ENCODE peak calls at places on chromosomes 12 and 14, in eight cellular contexts. R, X, O, P, W, E, B and H are unnamed samples.

GRCh38 chr14:73235531-73236155 is 1.7 kb upstream of the PAPLN start:
- DNase-seq in R (peak), X (no peak), O (no peak), P (peak), W (no peak), E (no peak), B (no peak), H (peak)

GRCh38 chr12:106119301-106119700 is 19.5 kb downstream of the NUAK1 start:
- DNase-seq in R (no peak), X (no peak), O (peak), P (no peak), W (no peak), E (no peak), B (no peak), H (no peak)

GRCh38 chr14:57871487-57872080 is 5.7 kb upstream of the SLC35F4 start:
- DNase-seq in R (peak), X (no peak), O (peak), P (no peak), W (no peak), E (peak), B (no peak), H (peak)

GRCh38 chr12:29066061-29066588 is 83.0 kb upstream of the FAR2 start:
- DNase-seq in R (peak), X (no peak), O (no peak), P (no peak), W (no peak), E (peak), B (no peak), H (peak)

GRCh38 chr14:40983604-40984003 is 623.1 kb upstream of the LRFN5 start:
- DNase-seq in R (peak), X (no peak), O (no peak), P (no peak), W (no peak), E (no peak), B (no peak), H (peak)

GRCh38 chr12:83318386-83318971 is 631.8 kb downstream of the TMTC2 start:
- DNase-seq in R (peak), X (no peak), O (peak), P (no peak), W (no peak), E (no peak), B (no peak), H (peak)

GRCh38 chr14:55028066-55028465 is 1.0 kb downstream of the SOCS4 start:
- DNase-seq in R (no peak), X (no peak), O (peak), P (no peak), W (no peak), E (no peak), B (no peak), H (no peak)

GRCh38 chr12:28107679-28108078 is 82.6 kb upstream of the CCDC91 start:
- DNase-seq in R (no peak), X (no peak), O (no peak), P (no peak), W (no peak), E (no peak), B (no peak), H (no peak)

GRCh38 chr14:73771848-73772705 is 57.9 kb upstream of the PNMA1 start:
- DNase-seq in R (peak), X (peak), O (peak), P (peak), W (peak), E (peak), B (no peak), H (peak)

GRCh38 chr14:26206640-26207039 is 391.2 kb downstream of the NOVA1 start:
- DNase-seq in R (no peak), X (no peak), O (no peak), P (no peak), W (no peak), E (no peak), B (no peak), H (no peak)

GRCh38 chr12:105352940-105353635 is 22.6 kb downstream of the C12orf75 start:
- DNase-seq in R (peak), X (no peak), O (no peak), P (no peak), W (no peak), E (no peak), B (no peak), H (peak)

GRCh38 chr14:35240233-35240632 is 51.9 kb upstream of the PSMA6 start:
- DNase-seq in R (no peak), X (no peak), O (no peak), P (no peak), W (no peak), E (no peak), B (no peak), H (no peak)

GRCh38 chr12:62917939-62918338 is 17.0 kb downstream of the PPM1H start:
- DNase-seq in R (peak), X (no peak), O (no peak), P (no peak), W (no peak), E (no peak), B (no peak), H (no peak)

GRCh38 chr14:72701232-72701555 is 192.7 kb downstream of the DPF3 start:
- DNase-seq in R (no peak), X (no peak), O (no peak), P (no peak), W (no peak), E (no peak), B (no peak), H (no peak)

GRCh38 chr12:20063116-20063515 is 305.2 kb upstream of the PDE3A start:
- DNase-seq in R (peak), X (no peak), O (no peak), P (no peak), W (no peak), E (no peak), B (no peak), H (no peak)

GRCh38 chr12:6818246-6819006 is 3.2 kb upstream of the GPR162 start:
- DNase-seq in R (no peak), X (no peak), O (peak), P (no peak), W (no peak), E (peak), B (no peak), H (no peak)

GRCh38 chr12:52259850-52260249 is 14.6 kb upstream of the KRT86 start:
- DNase-seq in R (no peak), X (no peak), O (no peak), P (no peak), W (no peak), E (no peak), B (no peak), H (no peak)

GRCh38 chr12:7180685-7181084 is 8.8 kb upstream of the PEX5 start:
- DNase-seq in R (no peak), X (no peak), O (no peak), P (no peak), W (no peak), E (no peak), B (no peak), H (no peak)

GRCh38 chr14:25406818-25407217 is 356.9 kb upstream of the STXBP6 start:
- DNase-seq in R (peak), X (no peak), O (peak), P (no peak), W (no peak), E (no peak), B (no peak), H (no peak)

GRCh38 chr14:67426983-67427601 is 15.1 kb upstream of the PLEK2 start:
- DNase-seq in R (peak), X (peak), O (peak), P (peak), W (peak), E (peak), B (no peak), H (peak)

GRCh38 chr12:130041983-130042812 is 120.1 kb upstream of the FZD10 start:
- DNase-seq in R (no peak), X (no peak), O (peak), P (no peak), W (peak), E (peak), B (no peak), H (no peak)

GRCh38 chr14:97077253-97077653 is 280.1 kb downstream of the VRK1 start:
- DNase-seq in R (peak), X (no peak), O (peak), P (no peak), W (no peak), E (peak), B (peak), H (peak)

GRCh38 chr12:119615518-119616475 is 22.2 kb downstream of the TMEM233 start:
- DNase-seq in R (no peak), X (no peak), O (no peak), P (no peak), W (no peak), E (no peak), B (no peak), H (no peak)

GRCh38 chr12:9864913-9865675 is 4.1 kb downstream of the CLEC2B start:
- DNase-seq in R (no peak), X (no peak), O (no peak), P (no peak), W (no peak), E (no peak), B (no peak), H (no peak)

GRCh38 chr14:99568567-99569560 is 35.1 kb downstream of the CCDC85C start:
- DNase-seq in R (peak), X (no peak), O (peak), P (peak), W (no peak), E (peak), B (no peak), H (peak)

GRCh38 chr12:113077057-113077858 is 20.7 kb downstream of the DTX1 start:
- DNase-seq in R (no peak), X (peak), O (no peak), P (no peak), W (no peak), E (peak), B (no peak), H (no peak)

GRCh38 chr12:57606016-57606311 is 1.3 kb downstream of the DTX3 start:
- DNase-seq in R (no peak), X (no peak), O (no peak), P (no peak), W (no peak), E (no peak), B (no peak), H (no peak)

DNA sequence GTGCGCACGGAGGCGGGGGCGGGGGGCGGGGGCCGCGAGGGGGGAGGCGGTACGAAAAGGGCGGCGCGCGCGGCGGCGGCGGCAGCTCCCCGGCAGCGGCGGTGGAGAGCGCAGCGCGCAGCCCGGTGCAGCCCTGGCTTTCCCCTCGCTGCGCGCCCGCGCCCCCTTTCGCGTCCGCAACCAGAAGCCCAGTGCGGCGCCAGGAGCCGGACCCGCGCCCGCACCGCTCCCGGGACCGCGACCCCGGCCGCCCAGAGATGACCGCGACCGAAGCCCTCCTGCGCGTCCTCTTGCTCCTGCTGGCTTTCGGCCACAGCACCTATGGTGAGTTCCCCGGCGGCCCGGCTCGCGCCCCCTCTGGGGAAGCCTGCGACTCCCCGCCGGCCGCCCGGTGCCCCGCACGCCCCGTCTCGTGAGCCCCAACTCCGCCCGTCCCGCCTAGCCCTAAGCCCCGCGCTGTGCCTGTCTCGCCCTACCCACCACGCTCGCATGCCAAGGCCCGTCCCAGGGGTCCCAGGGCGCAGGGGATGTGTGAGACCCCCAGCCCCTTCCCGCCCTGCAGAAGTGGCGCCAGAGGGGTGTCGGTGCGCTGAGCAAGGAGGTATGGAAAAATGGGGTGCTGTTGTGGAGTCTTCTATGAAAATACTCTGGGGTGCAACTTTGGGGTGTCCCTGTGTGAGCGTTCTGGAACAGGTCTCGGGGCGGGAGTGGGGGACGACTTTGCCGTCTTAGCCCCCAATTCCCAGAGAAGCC is at the start of gene DLK1:
- DNase-seq in R (no peak), X (no peak), O (peak), P (no peak), W (no peak), E (no peak), B (no peak), H (no peak)
- H3K4me3 ChIP-seq in R (no peak), X (no peak), O (peak), P (peak), W (no peak), E (no peak), B (no peak), H (no peak)

GRCh38 chr14:101025656-101026055 is 122.1 kb upstream of the RTL1 start:
- DNase-seq in R (no peak), X (peak), O (no peak), P (no peak), W (peak), E (no peak), B (no peak), H (no peak)
- H3K4me3 ChIP-seq in R (no peak), X (no peak), O (no peak), P (no peak), W (no peak), E (no peak), B (no peak), H (no peak)

DNA sequence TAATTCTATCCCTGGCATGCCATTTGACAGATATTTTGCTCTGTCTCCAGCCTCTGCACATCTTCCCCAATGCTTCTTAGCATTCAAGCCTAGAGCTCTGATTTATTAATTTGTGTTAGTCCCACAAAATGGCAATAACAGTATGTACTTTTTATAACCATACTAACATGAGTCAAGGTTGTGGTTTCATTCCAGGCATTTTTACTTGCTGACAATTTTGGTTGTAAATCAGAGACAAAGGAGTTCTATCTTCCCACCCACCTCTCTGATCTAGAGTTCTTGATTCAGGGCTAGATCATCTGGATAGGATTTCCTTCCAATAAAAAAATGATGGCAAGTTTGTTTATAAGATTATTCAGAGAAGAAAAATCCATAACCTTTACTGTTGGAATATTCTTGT is 18.5 kb upstream of the CISTR start:
- DNase-seq in R (peak), X (no peak), O (no peak), P (no peak), W (no peak), E (no peak), B (no peak), H (peak)
- H3K4me3 ChIP-seq in R (no peak), X (no peak), O (no peak), P (no peak), W (no peak), E (no peak), B (no peak), H (no peak)

DNA sequence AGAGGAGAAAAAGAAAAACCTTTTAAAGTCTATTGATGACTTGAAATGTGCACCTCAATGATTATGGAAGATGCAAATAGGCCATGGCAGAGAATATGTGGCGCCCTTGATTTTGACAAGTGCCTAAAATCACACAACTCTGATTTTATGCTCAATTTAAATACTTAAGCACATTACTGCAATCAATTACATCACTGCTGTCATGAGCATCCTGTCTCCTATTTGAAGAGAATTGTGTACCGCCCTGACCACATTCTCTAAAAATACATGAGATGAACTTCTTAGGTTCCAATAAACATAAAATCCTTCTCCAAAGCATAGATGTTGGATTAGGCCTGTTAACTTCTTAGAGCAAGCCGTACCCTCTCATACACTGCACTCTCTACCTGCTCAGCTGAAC is 1.6 kb downstream of the TXNDC16 start:
- DNase-seq in R (no peak), X (no peak), O (no peak), P (no peak), W (no peak), E (no peak), B (no peak), H (no peak)
- H3K4me3 ChIP-seq in R (no peak), X (no peak), O (no peak), P (no peak), W (no peak), E (no peak), B (no peak), H (no peak)

DNA sequence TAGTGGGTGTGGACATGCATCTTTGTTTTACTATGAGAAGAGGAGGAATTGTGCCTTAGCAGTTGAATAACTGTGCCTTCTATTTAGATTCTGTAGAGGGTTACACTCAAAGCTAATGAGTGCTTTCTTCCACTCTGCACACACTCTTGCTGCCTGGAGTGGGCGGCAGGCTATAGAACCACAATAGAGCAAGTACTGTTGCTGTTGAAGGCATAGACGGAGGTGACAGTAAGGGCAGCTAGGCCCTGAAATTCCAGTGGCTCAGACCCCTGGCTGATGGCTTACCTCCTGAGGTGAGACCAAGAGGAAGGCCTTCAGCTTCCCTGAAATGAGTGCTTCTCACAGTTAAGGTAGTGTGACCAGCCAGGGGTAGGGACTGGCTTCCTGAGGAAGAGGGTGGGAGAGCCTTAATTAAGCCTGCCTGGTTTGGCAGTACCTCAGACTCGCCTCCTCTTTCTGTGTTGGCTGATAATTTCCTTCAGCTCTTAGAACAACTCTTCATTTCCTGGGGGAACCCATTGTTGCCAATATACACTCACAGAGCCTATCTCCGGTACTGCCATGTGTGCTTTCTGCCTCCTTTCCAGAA is 24.7 kb downstream of the SUSD6 start:
- DNase-seq in R (no peak), X (no peak), O (no peak), P (no peak), W (no peak), E (no peak), B (no peak), H (no peak)
- H3K4me3 ChIP-seq in R (no peak), X (peak), O (no peak), P (no peak), W (no peak), E (no peak), B (no peak), H (no peak)

GRCh38 chr14:76908834-76909233 is 82.6 kb downstream of the LRRC74A start:
- DNase-seq in R (no peak), X (no peak), O (no peak), P (no peak), W (no peak), E (peak), B (no peak), H (no peak)

GRCh38 chr14:76904100-76904739 is 78.0 kb downstream of the LRRC74A start:
- DNase-seq in R (peak), X (no peak), O (no peak), P (peak), W (no peak), E (peak), B (no peak), H (peak)

GRCh38 chr14:76901171-76902055 is 75.2 kb downstream of the LRRC74A start:
- DNase-seq in R (no peak), X (no peak), O (no peak), P (no peak), W (no peak), E (no peak), B (no peak), H (no peak)

GRCh38 chr14:76902591-76902990 is 76.4 kb downstream of the LRRC74A start:
- DNase-seq in R (no peak), X (no peak), O (no peak), P (no peak), W (no peak), E (no peak), B (no peak), H (no peak)

DNA sequence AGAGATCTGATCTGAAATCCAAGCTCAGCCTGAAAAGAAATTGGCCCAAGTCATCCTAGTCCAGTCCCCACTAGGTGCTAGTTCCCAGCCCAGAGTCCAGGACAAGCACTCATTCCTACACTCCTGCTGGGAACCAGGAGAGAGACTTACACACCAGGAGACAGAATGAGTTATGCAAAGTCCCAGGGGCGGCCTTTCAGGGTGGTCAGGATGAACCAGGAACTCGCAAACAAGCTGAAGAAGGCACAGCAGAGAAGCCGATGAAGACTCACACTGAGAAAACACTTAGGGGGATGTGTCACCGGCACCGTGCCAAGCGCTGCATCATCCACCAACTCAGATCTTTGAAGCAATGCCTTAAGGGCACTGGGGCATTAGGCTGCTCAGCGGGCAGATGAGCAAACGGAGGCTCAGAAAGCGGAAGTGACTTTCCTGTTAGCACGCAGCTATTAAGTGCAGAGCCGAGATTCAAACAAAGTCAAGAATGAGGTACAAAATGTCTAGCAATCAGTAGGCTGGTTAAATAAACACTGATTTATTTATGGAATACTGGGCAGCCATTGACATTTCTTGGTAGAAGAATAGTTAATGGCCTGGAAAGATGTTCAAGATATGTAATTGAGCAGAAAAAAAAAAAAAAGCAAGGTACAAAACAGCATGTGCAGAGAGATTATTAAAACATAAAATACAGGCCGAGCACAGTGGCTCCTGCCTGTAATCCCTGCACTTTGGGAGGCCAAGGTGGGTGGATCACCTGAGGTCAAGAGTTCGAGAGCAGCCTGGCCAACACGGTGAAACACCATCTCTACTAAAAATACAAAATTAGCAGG is 78.7 kb downstream of the LRRC74A start:
- DNase-seq in R (peak), X (no peak), O (no peak), P (no peak), W (no peak), E (peak), B (peak), H (peak)
- H3K4me3 ChIP-seq in R (no peak), X (no peak), O (no peak), P (no peak), W (no peak), E (no peak), B (no peak), H (no peak)

DNA sequence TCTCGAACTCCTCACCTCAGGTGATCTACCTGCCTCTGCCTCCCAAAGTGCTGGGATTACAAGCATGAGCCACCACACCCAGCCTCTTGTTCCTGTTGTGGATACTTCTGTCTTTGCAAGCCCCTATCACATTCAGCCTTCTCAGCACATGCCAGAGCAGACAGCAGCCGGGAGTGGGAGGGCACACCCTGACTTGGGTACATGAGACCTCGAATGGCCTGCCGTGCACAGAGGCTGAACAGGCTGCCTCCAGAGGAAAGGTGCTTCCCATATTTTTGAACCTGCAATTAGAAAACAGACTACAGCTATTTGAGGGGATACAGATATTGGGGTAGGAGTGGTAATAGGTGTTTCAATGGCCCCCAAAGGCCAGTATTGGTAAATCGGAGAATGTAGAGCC is 307.3 kb upstream of the DIO3 start:
- DNase-seq in R (no peak), X (no peak), O (no peak), P (no peak), W (peak), E (no peak), B (no peak), H (no peak)
- H3K4me3 ChIP-seq in R (no peak), X (no peak), O (no peak), P (no peak), W (no peak), E (no peak), B (no peak), H (no peak)

GRCh38 chr12:131128556-131128955 is 174.8 kb downstream of the ADGRD1 start:
- DNase-seq in R (no peak), X (no peak), O (no peak), P (peak), W (no peak), E (no peak), B (no peak), H (no peak)
- H3K4me3 ChIP-seq in R (no peak), X (no peak), O (no peak), P (no peak), W (no peak), E (no peak), B (no peak), H (no peak)